ENCODE peak calls at places on chromosome 11, in seven cellular contexts. H is H1, T is stomach, X is Peyer's patch, F is uterus, V is ovary, Y is nephron progenitor cell. E is an unnamed sample.
A peak's percentile ranks its signal among the peaks of the same experiment; 100 is the strongest.

GRCh38 chr11:95794086-95794485 is 3.8 kb downstream of the CEP57 start:
- DNase-seq in F (no peak), Y (no peak), H (no peak), X (no peak), V (no peak), T (no peak), E (no peak)

GRCh38 chr11:126529037-126529436 is 173.6 kb downstream of the ST3GAL4 start:
- DNase-seq in V (no peak), T (no peak), H (no peak), Y (no peak), X (no peak), F (no peak), E (no peak)

GRCh38 chr11:18332302-18332701 is 9.9 kb downstream of the GTF2H1 start:
- DNase-seq in X (no peak), T (no peak), F (no peak), Y (no peak), V (no peak), H (peak; percentile 19), E (no peak)

GRCh38 chr11:74459584-74459983 is 7.8 kb downstream of the KCNE3 start:
- DNase-seq in Y (no peak), V (no peak), X (no peak), H (no peak), F (no peak), T (no peak), E (no peak)

GRCh38 chr11:126722956-126723664 is 277.5 kb downstream of the KIRREL3 start:
- DNase-seq in V (no peak), X (no peak), F (no peak), H (no peak), Y (no peak), T (no peak), E (no peak)

GRCh38 chr11:93718057-93718563 is 23.2 kb downstream of the TAF1D start:
- DNase-seq in Y (no peak), H (no peak), X (no peak), F (no peak), T (no peak), V (no peak), E (no peak)

GRCh38 chr11:87421422-87421821 is 383.7 kb downstream of the TMEM135 start:
- DNase-seq in X (no peak), V (peak; percentile 41), Y (peak; percentile 43), H (peak; percentile 44), T (no peak), F (no peak), E (peak; percentile 35)

GRCh38 chr11:2444301-2445106 is at the start of the genes KCNQ1 and TRPM5:
- DNase-seq in T (peak; percentile 88), X (peak; percentile 77), H (no peak), Y (peak; percentile 77), V (no peak), F (no peak), E (peak; percentile 64)

GRCh38 chr11:18171377-18172000 is 1.1 kb upstream of the MRGPRX4 start:
- DNase-seq in Y (peak; percentile 42), T (no peak), H (no peak), V (no peak), X (peak; percentile 25), F (no peak), E (no peak)

GRCh38 chr11:36105743-36106581 is 162.1 kb downstream of the LDLRAD3 start:
- DNase-seq in H (no peak), T (no peak), F (no peak), X (no peak), V (no peak), Y (no peak), E (no peak)

GRCh38 chr11:99066609-99067008 is 45.9 kb downstream of the CNTN5 start:
- DNase-seq in X (no peak), V (no peak), H (peak; percentile 10), F (no peak), Y (no peak), T (no peak), E (no peak)

GRCh38 chr11:61699737-61700160 is 19.6 kb downstream of the DAGLA start:
- DNase-seq in Y (no peak), T (peak; percentile 85), V (no peak), H (no peak), F (no peak), X (no peak), E (no peak)

GRCh38 chr11:134529212-134530096 is 117.4 kb upstream of the B3GAT1 start:
- DNase-seq in H (no peak), X (no peak), T (no peak), V (no peak), Y (no peak), F (no peak), E (no peak)

GRCh38 chr11:35033011-35033410 is 106.0 kb upstream of the CD44 start:
- DNase-seq in Y (no peak), X (no peak), T (no peak), H (no peak), F (no peak), V (no peak), E (no peak)

GRCh38 chr11:20250644-20251247 is 90.5 kb upstream of the DBX1 start:
- DNase-seq in T (no peak), V (no peak), X (no peak), F (peak; percentile 39), H (no peak), Y (no peak), E (no peak)

GRCh38 chr11:133479209-133479608 is 53.1 kb downstream of the OPCML start:
- DNase-seq in X (no peak), T (no peak), V (no peak), F (no peak), Y (no peak), H (no peak), E (no peak)

GRCh38 chr11:29008481-29008880 is 900.3 kb downstream of the METTL15 start:
- DNase-seq in H (no peak), Y (no peak), T (no peak), F (no peak), V (no peak), X (no peak), E (no peak)

GRCh38 chr11:115606223-115607220 is 102.3 kb upstream of the CADM1 start:
- DNase-seq in X (no peak), F (peak; percentile 31), H (no peak), Y (no peak), V (peak; percentile 25), T (peak; percentile 31), E (no peak)

GRCh38 chr11:69307871-69308381 is 14.0 kb downstream of the MYEOV start:
- DNase-seq in F (no peak), Y (no peak), V (no peak), T (no peak), X (no peak), H (no peak), E (no peak)

GRCh38 chr11:133408402-133408801 is 123.9 kb downstream of the OPCML start:
- DNase-seq in F (no peak), V (no peak), X (no peak), T (no peak), Y (no peak), H (no peak), E (no peak)

GRCh38 chr11:64037027-64037633 is 1.4 kb downstream of the FLRT1 start:
- DNase-seq in T (no peak), X (no peak), H (no peak), F (no peak), Y (no peak), V (no peak), E (no peak)

GRCh38 chr11:84261707-84262106 is 975.5 kb upstream of the CCDC90B start:
- DNase-seq in V (no peak), Y (no peak), T (no peak), F (no peak), X (no peak), H (peak; percentile 13), E (no peak)

GRCh38 chr11:58921778-58922390 is 17.4 kb upstream of the GLYATL1 start:
- DNase-seq in Y (no peak), F (no peak), H (no peak), V (no peak), X (no peak), T (no peak), E (no peak)

GRCh38 chr11:63892233-63892632 is 24.7 kb downstream of the RCOR2 start:
- DNase-seq in Y (no peak), H (no peak), V (no peak), T (no peak), F (no peak), X (no peak), E (no peak)

GRCh38 chr11:64746486-64746885 is 2.5 kb upstream of the RASGRP2 start:
- DNase-seq in X (no peak), F (no peak), T (no peak), H (no peak), V (no peak), Y (no peak), E (no peak)

GRCh38 chr11:107696140-107696539 is 15.7 kb downstream of the SLN start:
- DNase-seq in X (no peak), H (no peak), V (no peak), T (no peak), F (no peak), Y (no peak), E (no peak)

GRCh38 chr11:128903248-128904041 is 12.3 kb downstream of the KCNJ5 start:
- DNase-seq in V (no peak), Y (peak; percentile 23), F (no peak), T (no peak), X (peak; percentile 26), H (no peak), E (no peak)

GRCh38 chr11:47378836-47379170 is 456 bp upstream of the SPI1 start:
- DNase-seq in H (no peak), F (no peak), T (no peak), Y (no peak), V (no peak), X (no peak), E (no peak)
- TF ChIP-seq CTCF in H (no peak), F (no peak), T (no peak), Y (no peak), V (no peak), X (no peak), E (no peak)

DNA sequence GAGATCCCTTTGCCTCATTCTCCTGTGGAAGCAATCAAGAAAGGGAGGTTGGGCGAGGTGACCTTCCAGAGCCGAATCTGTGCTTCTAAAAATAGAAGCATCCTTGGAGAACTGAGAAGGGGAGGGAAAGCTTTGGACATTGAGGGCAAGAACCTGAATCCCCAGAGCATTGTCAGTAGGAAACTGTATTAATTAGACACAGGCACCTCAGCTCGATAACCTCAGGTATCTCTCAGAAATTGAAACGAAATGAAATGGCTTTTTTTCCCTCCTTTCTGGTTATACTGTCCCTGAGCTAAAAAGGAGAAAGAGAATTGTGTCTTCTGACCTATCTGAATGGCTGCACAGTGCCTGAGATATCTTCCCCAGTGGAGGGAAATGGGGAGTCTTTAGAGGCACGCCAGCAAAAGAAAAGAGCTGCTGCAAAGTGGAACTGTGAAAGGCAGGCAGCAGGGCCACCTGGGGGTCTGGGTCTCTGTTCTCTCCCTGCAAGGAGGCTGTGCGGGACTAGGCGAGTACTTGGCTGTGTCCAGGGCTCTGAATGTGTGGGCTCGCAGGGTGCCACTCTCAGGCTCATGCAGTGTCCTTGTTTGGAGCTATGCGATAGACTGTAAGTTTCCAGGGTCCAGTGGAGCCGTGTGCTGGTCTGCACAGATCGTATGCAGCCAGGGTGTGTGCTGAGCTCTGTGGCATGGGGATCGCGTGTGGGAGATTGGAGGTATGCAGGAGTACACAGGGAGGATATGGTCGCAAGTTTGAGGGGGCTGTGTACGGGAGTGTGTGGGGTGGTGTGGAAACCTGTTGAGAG is 70.4 kb upstream of the OLFML1 start:
- DNase-seq in Y (no peak), F (no peak), T (no peak), V (no peak), H (no peak), X (no peak), E (no peak)
- TF ChIP-seq CTCF in Y (no peak), F (no peak), T (no peak), V (no peak), H (no peak), X (no peak), E (no peak)

GRCh38 chr11:16883179-16883578 is 131.0 kb downstream of the PLEKHA7 start:
- DNase-seq in Y (no peak), V (no peak), T (peak; percentile 34), X (no peak), H (no peak), F (no peak), E (no peak)
- TF ChIP-seq CTCF in Y (no peak), V (no peak), T (no peak), X (peak; percentile 27), H (no peak), F (no peak), E (no peak)

GRCh38 chr11:44823006-44823405 is 96.2 kb downstream of the TSPAN18 start:
- DNase-seq in T (no peak), V (no peak), X (no peak), F (no peak), H (no peak), Y (peak; percentile 20), E (no peak)
- TF ChIP-seq CTCF in T (no peak), V (no peak), X (no peak), F (no peak), H (peak; percentile 93), Y (no peak), E (peak; percentile 25)

E was measured in progenitor cell of endocrine pancreas.